ENCODE peak calls at places on chromosomes 5 and 9, in six cellular contexts. X is stomach, F is upper lobe of left lung, N is HL-60, K is SK-N-SH, M is HCT116. G is an unnamed sample.
A peak's percentile ranks its signal among the peaks of the same experiment; 100 is the strongest.

GRCh38 chr9:14014209-14014608 is 299.7 kb downstream of the NFIB start:
- DNase-seq in N (no peak), X (no peak), K (no peak), F (no peak), M (no peak), G (no peak)

GRCh38 chr9:124306098-124306735 is 48.5 kb downstream of the NEK6 start:
- DNase-seq in M (peak; percentile 54), F (no peak), K (no peak), X (no peak), N (no peak), G (no peak)

GRCh38 chr5:57319633-57320032 is 145.8 kb downstream of the GPBP1 start:
- DNase-seq in X (no peak), M (no peak), F (no peak), N (no peak), K (no peak), G (no peak)

GRCh38 chr5:17218353-17219005 is 1.0 kb downstream of the BASP1 start:
- DNase-seq in X (no peak), M (no peak), K (peak; percentile 58), F (peak; percentile 88), N (no peak), G (no peak)

GRCh38 chr5:91541696-91542095 is 158.6 kb upstream of the ARRDC3 start:
- DNase-seq in M (peak; percentile 1), K (no peak), F (no peak), X (no peak), N (no peak), G (no peak)

GRCh38 chr5:112720576-112720975 is 17.1 kb upstream of the APC start:
- DNase-seq in M (no peak), N (no peak), X (no peak), K (no peak), F (no peak), G (no peak)

GRCh38 chr9:91503650-91504007 is 80.0 kb upstream of the NFIL3 start:
- DNase-seq in X (no peak), F (no peak), N (peak; percentile 12), K (no peak), M (no peak), G (peak; percentile 80)

GRCh38 chr9:136587944-136588662 is 42.3 kb upstream of the NOTCH1 start:
- DNase-seq in X (no peak), N (no peak), F (no peak), K (peak; percentile 48), M (no peak), G (no peak)

GRCh38 chr5:57276353-57276752 is 102.5 kb downstream of the GPBP1 start:
- DNase-seq in M (no peak), X (no peak), K (no peak), N (no peak), F (no peak), G (no peak)

GRCh38 chr5:11378462-11378861 is 525.8 kb downstream of the CTNND2 start:
- DNase-seq in X (no peak), F (no peak), N (no peak), M (no peak), K (no peak), G (no peak)

GRCh38 chr9:133113928-133114351 is 7.1 kb downstream of the RALGDS start:
- DNase-seq in N (no peak), K (peak; percentile 83), X (no peak), F (peak; percentile 79), M (no peak), G (no peak)

GRCh38 chr5:175576096-175576495 is 81.8 kb upstream of the HRH2 start:
- DNase-seq in X (no peak), N (peak; percentile 69), M (no peak), F (no peak), K (no peak), G (no peak)

GRCh38 chr5:133327946-133328401 is 276.2 kb downstream of the HSPA4 start:
- DNase-seq in X (no peak), F (no peak), K (no peak), M (no peak), N (no peak), G (no peak)

GRCh38 chr5:33470544-33470943 is 29.8 kb downstream of the TARS1 start:
- DNase-seq in N (no peak), F (no peak), M (peak; percentile 6), X (no peak), K (peak; percentile 30), G (no peak)

DNA sequence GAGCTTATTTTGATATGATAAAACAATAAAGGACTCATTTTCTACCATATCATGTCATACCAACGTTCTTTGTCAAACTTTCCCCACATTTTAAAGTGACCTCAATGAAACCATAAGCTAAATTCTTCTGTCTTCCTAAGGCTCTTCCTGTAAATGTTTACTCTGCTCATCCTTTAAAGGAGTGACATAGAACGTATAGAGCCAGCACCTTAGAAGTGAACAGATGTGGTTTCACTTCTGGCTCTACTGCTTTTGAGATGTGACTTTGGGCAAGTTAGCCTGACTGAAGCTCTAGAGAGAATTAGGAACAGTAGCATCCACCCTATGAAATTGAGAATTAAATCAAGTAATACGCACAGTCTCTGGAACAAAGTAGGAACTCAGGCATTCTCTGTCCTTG is 24.1 kb downstream of the SAR1B start:
- DNase-seq in X (no peak), F (no peak), N (no peak), M (no peak), K (no peak), G (no peak)
- TF ChIP-seq POLR2AphosphoS5 in X (no peak), F (no peak), N (no peak), M (no peak), K (no peak), G (no peak)

DNA sequence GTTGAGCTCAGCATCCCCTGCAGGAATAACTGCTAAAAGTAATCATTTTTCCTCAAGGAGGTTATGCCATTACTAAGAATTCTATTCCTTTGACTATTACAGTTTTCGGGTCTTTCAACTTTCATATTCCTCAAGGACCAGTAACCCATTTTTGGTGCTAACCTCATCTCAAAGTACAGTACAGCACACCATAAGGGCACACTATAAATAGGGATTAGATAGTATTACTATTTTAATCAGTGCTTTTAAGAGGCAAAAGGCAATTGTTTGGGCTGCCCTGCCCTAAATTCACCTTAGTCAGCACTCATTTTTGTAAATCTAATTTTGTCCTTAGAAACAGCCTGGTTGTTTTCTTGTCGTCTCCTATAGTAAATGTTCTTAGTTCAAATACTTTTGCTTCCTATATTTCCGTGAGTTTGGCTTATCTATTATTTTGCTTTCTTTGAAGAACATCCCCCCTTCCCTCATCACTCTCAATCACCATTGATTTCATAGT is 13.6 kb upstream of the GARNL3 start:
- DNase-seq in M (no peak), K (no peak), X (no peak), N (no peak), F (no peak), G (no peak)
- H3K27ac ChIP-seq in M (no peak overlapping the region), K (no peak overlapping the region), X (no peak overlapping the region), N (no peak overlapping the region), F (no peak overlapping the region), G (no peak overlapping the region)

DNA sequence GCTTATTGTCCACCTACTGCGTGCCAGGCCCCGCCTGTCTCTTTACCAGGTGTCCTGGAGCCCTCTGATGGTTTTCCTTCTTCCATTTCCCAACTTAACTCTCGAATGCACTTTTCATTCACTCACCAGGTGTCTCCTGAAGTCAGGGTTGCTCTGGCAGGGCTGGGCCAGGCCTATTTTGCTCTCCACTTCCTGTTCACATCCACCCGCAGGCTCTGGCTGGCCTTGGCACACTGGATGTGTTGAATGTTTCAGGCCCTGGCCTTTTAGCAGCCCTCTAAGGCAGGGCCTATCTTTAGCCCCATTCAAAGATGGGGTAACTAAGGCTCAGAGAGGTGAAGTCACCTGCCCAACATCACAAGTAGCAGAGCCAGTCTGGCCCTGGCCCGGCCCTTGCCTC is 16.4 kb downstream of the LRRC8A start:
- DNase-seq in F (no peak), K (no peak), X (no peak), N (no peak), M (no peak), G (no peak)
- TF ChIP-seq POLR2AphosphoS5 in F (no peak), K (no peak), X (no peak), N (no peak), M (no peak), G (no peak)

DNA sequence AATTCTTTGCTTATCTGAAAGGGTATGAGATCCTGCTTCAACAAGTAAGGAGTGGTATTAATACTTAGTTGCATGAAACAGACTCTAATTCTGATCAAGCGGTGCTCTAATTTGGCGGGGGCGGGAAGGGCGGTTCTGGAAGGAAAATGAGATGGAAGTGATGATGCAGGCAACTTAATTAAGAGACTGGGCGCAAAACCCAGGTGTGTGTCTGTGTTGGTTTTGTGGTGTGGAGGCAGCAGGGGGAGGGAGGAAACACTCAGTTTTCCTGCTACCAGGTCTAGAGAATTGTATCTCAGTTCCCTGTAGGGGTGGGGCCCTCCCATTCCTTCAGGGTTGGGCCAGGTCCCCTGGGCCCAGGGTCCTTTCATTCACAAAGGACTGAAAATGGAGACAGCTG is 17.3 kb upstream of the C5orf47 start:
- DNase-seq in M (no peak), N (no peak), F (no peak), X (no peak), K (no peak), G (no peak)
- H3K27ac ChIP-seq in M (no peak overlapping the region), N (no peak overlapping the region), F (no peak overlapping the region), X (no peak overlapping the region), K (no peak overlapping the region), G (no peak overlapping the region)

GRCh38 chr5:55603947-55604346 is 69.2 kb upstream of the PLPP1 start:
- DNase-seq in X (no peak), N (no peak), K (no peak), M (no peak), F (no peak), G (peak; percentile 10)

GRCh38 chr5:55599148-55600050 is 64.6 kb upstream of the PLPP1 start:
- DNase-seq in N (no peak), F (no peak), X (no peak), K (no peak), M (no peak), G (no peak)

GRCh38 chr5:55600536-55601208 is 65.9 kb upstream of the PLPP1 start:
- DNase-seq in N (no peak), F (no peak), M (no peak), K (peak; percentile 43), X (no peak), G (no peak)

GRCh38 chr5:55600086-55600485 is 65.3 kb upstream of the PLPP1 start:
- DNase-seq in X (no peak), K (no peak), M (no peak), N (no peak), F (no peak), G (no peak)

DNA sequence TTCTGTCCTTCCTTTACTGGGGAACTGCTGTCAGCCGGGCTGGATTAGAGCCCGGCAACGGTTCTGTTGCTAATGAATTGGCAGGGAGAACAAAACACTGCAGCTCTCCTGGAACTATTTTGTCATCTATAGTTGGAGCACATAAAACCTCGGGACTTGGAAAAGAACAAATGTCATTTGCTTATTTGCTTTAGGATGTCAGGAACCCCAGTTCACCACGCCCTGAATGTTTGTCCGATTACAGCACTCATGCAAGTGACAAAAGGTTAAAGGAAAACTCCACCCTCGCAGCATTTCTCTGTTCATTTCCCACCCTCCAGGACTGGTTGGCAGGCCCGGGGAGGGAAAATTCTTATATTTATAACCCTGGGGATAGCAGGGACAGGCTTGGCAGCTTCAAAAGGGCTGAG is 66.5 kb upstream of the PLPP1 start:
- DNase-seq in X (peak; percentile 72), N (no peak), M (no peak), F (no peak), K (no peak), G (peak; percentile 96)
- TF ChIP-seq POLR2AphosphoS5 in X (peak; percentile 92), N (no peak), M (no peak), F (peak; percentile 85), K (no peak), G (peak; percentile 84)

DNA sequence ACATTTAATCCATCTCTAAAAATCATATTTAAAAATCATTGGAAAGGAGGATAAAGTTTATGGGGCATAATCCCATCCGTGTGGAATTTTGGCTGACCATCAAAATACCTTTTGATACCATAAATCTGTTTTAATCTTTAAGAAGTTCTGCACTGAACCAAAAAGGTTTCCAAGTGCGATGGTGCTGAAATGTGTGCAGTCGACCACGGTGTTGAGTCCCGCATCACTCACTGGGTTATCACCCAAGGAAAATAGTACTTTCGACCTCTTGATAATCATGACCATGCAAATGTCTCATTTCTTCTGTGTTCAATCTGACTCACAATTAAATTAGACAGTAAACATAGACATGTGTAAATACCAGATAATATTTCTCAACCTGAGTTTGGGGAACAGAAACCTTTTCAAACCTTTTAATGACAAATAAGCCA is 62.1 kb upstream of the CDH6 start:
- DNase-seq in M (no peak), X (no peak), F (no peak), N (no peak), K (no peak), G (peak; percentile 8)
- H3K27ac ChIP-seq in M (no peak overlapping the region), X (no peak overlapping the region), F (no peak overlapping the region), N (no peak overlapping the region), K (no peak overlapping the region), G (no peak overlapping the region)

G was measured in esophagus muscularis mucosa.